ENCODE peak calls at places on chromosome 1, in four cellular contexts. R is fibroblast of mammary gland, D is GM10248, H is adrenal gland. C is an unnamed sample.

GRCh38 chr1:186530104-186530503 is 69.2 kb upstream of the PDC start:
- DNase-seq in H (no peak), D (no peak), R (peak; percentile 23), C (no peak)

GRCh38 chr1:246727594-246727993 is 3.4 kb downstream of the SCCPDH start:
- DNase-seq in H (no peak), D (no peak), R (no peak), C (no peak)

GRCh38 chr1:228285661-228286504 is 78.0 kb downstream of the OBSCN start:
- DNase-seq in H (no peak), R (no peak), D (no peak), C (no peak)

GRCh38 chr1:157352817-157353408 is 199.4 kb downstream of the FCRL5 start:
- DNase-seq in D (no peak), H (no peak), R (no peak), C (no peak)

GRCh38 chr1:81801032-81801833 is 499 bp downstream of the ADGRL2 start:
- DNase-seq in D (peak; percentile 24), R (peak; percentile 93), H (peak; percentile 84), C (peak; percentile 53)

GRCh38 chr1:86503477-86504129 is 34.9 kb downstream of the CLCA1 start:
- DNase-seq in D (no peak), H (peak; percentile 38), R (peak; percentile 22), C (no peak)

GRCh38 chr1:6392081-6392879 is 1.3 kb downstream of the ACOT7 start:
- DNase-seq in D (no peak), R (no peak), H (no peak), C (no peak)

GRCh38 chr1:44860891-44861290 is 17.8 kb upstream of the PTCH2 start:
- DNase-seq in R (no peak), H (no peak), D (no peak), C (no peak)

GRCh38 chr1:223500560-223501425 is 107.6 kb downstream of the CCDC185 start:
- DNase-seq in H (peak; percentile 65), R (peak; percentile 93), D (no peak), C (no peak)

GRCh38 chr1:74650561-74650960 is 23.0 kb downstream of the ERICH3 start:
- DNase-seq in R (peak; percentile 43), D (no peak), H (no peak), C (no peak)

GRCh38 chr1:32651461-32652073 is 559 bp downstream of the RBBP4 start:
- DNase-seq in R (no peak), D (peak; percentile 66), H (no peak), C (no peak)

GRCh38 chr1:11037740-11038182 is 9.3 kb downstream of the MASP2 start:
- DNase-seq in R (peak; percentile 83), D (peak; percentile 88), H (peak; percentile 93), C (peak; percentile 79)

GRCh38 chr1:226372885-226373284 is 35.0 kb downstream of the PARP1 start:
- DNase-seq in R (no peak), D (no peak), H (no peak), C (no peak)

GRCh38 chr1:200231787-200232222 is 178.0 kb downstream of the ZNF281 start:
- DNase-seq in D (no peak), R (peak; percentile 27), H (no peak), C (no peak)

GRCh38 chr1:21933397-21934248 is 3.5 kb downstream of the HSPG2 start:
- DNase-seq in H (peak; percentile 78), R (no peak), D (no peak), C (no peak)

GRCh38 chr1:201498621-201499020 is 8.3 kb downstream of the CSRP1 start:
- DNase-seq in R (no peak), H (no peak), D (no peak), C (no peak)

GRCh38 chr1:8702121-8702520 is 115.3 kb downstream of the RERE start:
- DNase-seq in H (no peak), R (peak; percentile 38), D (peak; percentile 32), C (peak; percentile 27)

GRCh38 chr1:940121-941026 is 16.7 kb downstream of the SAMD11 start:
- DNase-seq in R (peak; percentile 59), H (peak; percentile 59), D (peak; percentile 68), C (peak; percentile 59)

GRCh38 chr1:19037659-19038058 is 81.2 kb upstream of the IFFO2 start:
- DNase-seq in D (no peak), H (no peak), R (no peak), C (no peak)

GRCh38 chr1:113763651-113764050 is 4.4 kb upstream of the PHTF1 start:
- DNase-seq in R (no peak), H (no peak), D (no peak), C (no peak)

GRCh38 chr1:121516279-121516967 is 331.6 kb downstream of the SRGAP2C start:
- DNase-seq in R (no peak), D (no peak), H (peak; percentile 30), C (no peak)

GRCh38 chr1:103790172-103790571 is 40.5 kb downstream of the AMY1C start:
- DNase-seq in R (no peak), D (no peak), H (no peak), C (no peak)

GRCh38 chr1:84789014-84789413 is 98.8 kb upstream of the SSX2IP start:
- DNase-seq in R (no peak), H (no peak), D (no peak), C (no peak)

GRCh38 chr1:28864695-28865094 is 49.7 kb upstream of the EPB41 start:
- DNase-seq in R (no peak), D (no peak), H (no peak), C (no peak)

GRCh38 chr1:62437273-62437945 is 560 bp downstream of the USP1 start:
- DNase-seq in D (no peak), R (no peak), H (no peak), C (no peak)

GRCh38 chr1:72283204-72284083 is 1.1 kb upstream of the NEGR1 start:
- DNase-seq in R (peak; percentile 61), H (peak; percentile 63), D (peak; percentile 11), C (peak; percentile 33)

GRCh38 chr1:108011295-108011694 is 46.3 kb upstream of the VAV3 start:
- DNase-seq in H (no peak), D (no peak), R (no peak), C (no peak)

GRCh38 chr1:58035523-58035922 is 511.0 kb downstream of the OMA1 start:
- DNase-seq in H (no peak), D (no peak), R (peak; percentile 30), C (no peak)

GRCh38 chr1:178724734-178725602 is at the start of gene RALGPS2:
- DNase-seq in H (peak; percentile 59), D (peak; percentile 68), R (peak; percentile 57), C (peak; percentile 52)

GRCh38 chr1:194975913-194976312 is 1632.3 kb downstream of the KCNT2 start:
- DNase-seq in H (no peak), D (no peak), R (peak; percentile 4), C (no peak)

GRCh38 chr1:55255901-55256300 is 40.7 kb upstream of the USP24 start:
- DNase-seq in H (no peak), D (no peak), R (no peak), C (no peak)

GRCh38 chr1:23951646-23952095 is 8.0 kb upstream of the PNRC2 start:
- DNase-seq in D (no peak), H (no peak), R (peak; percentile 97), C (no peak)

GRCh38 chr1:111907321-111907720 is 82.1 kb downstream of the KCND3 start:
- DNase-seq in R (no peak), H (no peak), D (no peak), C (no peak)

GRCh38 chr1:54754045-54754444 is 10.3 kb downstream of the PARS2 start:
- DNase-seq in H (no peak), D (no peak), R (no peak), C (no peak)

GRCh38 chr1:24117722-24118409 is 5.9 kb upstream of the MYOM3 start:
- DNase-seq in H (no peak), R (peak; percentile 52), D (no peak), C (no peak)

GRCh38 chr1:212142883-212143530 is 107.5 kb downstream of the DTL start:
- DNase-seq in H (no peak), D (no peak), R (no peak), C (no peak)

GRCh38 chr1:206121269-206121668 is 4.1 kb upstream of the AVPR1B start:
- DNase-seq in R (no peak), H (no peak), D (no peak), C (no peak)

GRCh38 chr1:4655674-4656532 is 1.5 kb downstream of the AJAP1 start:
- DNase-seq in R (peak; percentile 43), H (peak; percentile 45), D (no peak), C (peak; percentile 50)

GRCh38 chr1:182173791-182174190 is 112.3 kb upstream of the ZNF648 start:
- DNase-seq in H (no peak), R (peak; percentile 58), D (no peak), C (no peak)

GRCh38 chr1:106798991-106799390 is 257.5 kb upstream of the PRMT6 start:
- DNase-seq in D (no peak), R (peak; percentile 22), H (no peak), C (no peak)
- TF ChIP-seq CTCF in D (no peak), R (peak; percentile 14), H (no peak), C (no peak)

DNA sequence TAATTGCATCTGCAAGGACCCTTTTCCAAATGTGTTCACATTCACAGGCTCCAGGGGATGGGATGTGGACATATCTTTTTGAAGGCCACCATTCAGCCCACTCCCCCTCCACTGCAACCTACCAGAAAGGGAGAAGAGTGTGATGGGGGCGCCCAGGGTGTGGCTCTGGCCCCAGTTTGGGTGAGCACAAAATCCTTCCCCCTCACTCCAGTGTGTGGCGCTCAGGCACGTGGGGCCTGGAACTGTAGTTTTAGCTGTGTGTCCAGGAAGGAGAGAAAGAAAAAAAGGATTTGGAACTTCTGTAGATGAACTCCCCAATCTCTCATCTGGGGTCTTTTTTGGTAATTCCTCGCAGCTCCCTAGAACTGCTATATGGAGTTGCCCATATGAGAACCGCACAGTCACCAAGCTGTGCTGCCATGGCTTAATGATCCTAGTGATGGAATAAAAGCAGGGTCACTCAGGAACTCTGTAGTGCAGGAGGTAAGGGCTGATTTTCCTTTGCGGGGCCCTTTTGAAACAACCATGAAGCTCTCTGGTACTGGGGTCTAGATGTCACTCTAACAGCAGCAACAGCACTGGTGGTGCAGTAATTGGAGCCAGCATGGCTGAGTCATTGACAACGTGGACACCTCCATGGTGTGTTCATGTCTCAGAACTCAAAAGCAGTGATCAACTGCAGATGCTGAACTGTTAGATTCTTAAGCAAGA is 17.0 kb downstream of the AGT start:
- DNase-seq in R (peak; percentile 71), H (no peak), D (no peak), C (no peak)
- TF ChIP-seq CTCF in R (no peak), H (no peak), D (no peak), C (no peak)

GRCh38 chr1:2108213-2108876 is 58.1 kb downstream of the PRKCZ start:
- DNase-seq in R (peak; percentile 46), H (no peak), D (no peak), C (no peak)
- TF ChIP-seq CTCF in R (peak; percentile 56), H (no peak), D (peak; percentile 35), C (peak; percentile 54)

DNA sequence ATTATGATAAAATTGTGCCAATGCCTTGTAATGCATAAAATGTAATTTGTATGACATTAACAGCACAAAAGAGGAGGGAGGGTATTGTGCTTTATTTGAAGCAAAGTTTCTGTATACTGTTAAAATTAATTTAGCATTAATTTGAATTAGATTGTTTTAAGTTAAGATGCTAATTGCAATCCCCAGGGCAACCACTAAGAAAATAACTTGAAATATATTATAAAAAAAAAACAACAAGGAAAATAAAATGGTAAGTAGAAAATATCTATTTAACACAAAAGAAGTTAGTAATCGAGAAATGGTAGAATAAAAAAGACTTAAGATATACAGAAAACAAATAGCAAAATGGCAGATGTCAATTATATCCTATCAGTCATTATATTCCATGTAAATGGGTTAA is 131.4 kb upstream of the KAZN start:
- DNase-seq in H (no peak), R (no peak), D (no peak), C (no peak)
- TF ChIP-seq CTCF in H (no peak), R (no peak), D (no peak), C (peak; percentile 21)

GRCh38 chr1:47515390-47515789 is 77.5 kb downstream of the FOXD2 start:
- DNase-seq in D (no peak), R (no peak), H (peak; percentile 8), C (no peak)
- TF ChIP-seq CTCF in D (no peak), R (no peak), H (no peak), C (no peak)